ENCODE peak calls at places on chromosomes 3 and 15, in eight cellular contexts. One of them, this sample, is unnamed.

GRCh38 chr15:69557340-69558137 is 104.9 kb downstream of the RPLP1 start:
- DNase-seq in uterus: no peak
- DNase-seq in BE2C: no peak
- DNase-seq in A549: peak; percentile 91
- DNase-seq in GM12865: no peak
- DNase-seq in heart right ventricle: no peak
- DNase-seq in GM23338: no peak
- DNase-seq in nephron progenitor cell: no peak
- DNase-seq in this sample: no peak

GRCh38 chr15:92899910-92900711 is at the start of gene CHD2:
- DNase-seq in nephron progenitor cell: peak; percentile 72
- DNase-seq in A549: peak; percentile 87
- DNase-seq in GM23338: peak; percentile 95
- DNase-seq in heart right ventricle: peak; percentile 33
- DNase-seq in BE2C: peak; percentile 72
- DNase-seq in GM12865: peak; percentile 93
- DNase-seq in uterus: peak; percentile 60
- DNase-seq in this sample: peak; percentile 76

GRCh38 chr3:132079150-132079549 is 44.3 kb upstream of the CPNE4 start:
- DNase-seq in uterus: no peak
- DNase-seq in A549: no peak
- DNase-seq in nephron progenitor cell: no peak
- DNase-seq in GM12865: no peak
- DNase-seq in GM23338: no peak
- DNase-seq in BE2C: no peak
- DNase-seq in heart right ventricle: no peak
- DNase-seq in this sample: no peak

GRCh38 chr3:61378321-61378720 is 127.1 kb upstream of the FHIT start:
- DNase-seq in heart right ventricle: no peak
- DNase-seq in BE2C: no peak
- DNase-seq in nephron progenitor cell: no peak
- DNase-seq in uterus: no peak
- DNase-seq in GM23338: no peak
- DNase-seq in GM12865: no peak
- DNase-seq in A549: no peak
- DNase-seq in this sample: no peak

GRCh38 chr3:64595253-64595694 is 92.5 kb downstream of the ADAMTS9 start:
- DNase-seq in GM23338: no peak
- DNase-seq in nephron progenitor cell: no peak
- DNase-seq in heart right ventricle: peak; percentile 19
- DNase-seq in A549: no peak
- DNase-seq in BE2C: no peak
- DNase-seq in uterus: peak; percentile 65
- DNase-seq in GM12865: no peak
- DNase-seq in this sample: no peak

GRCh38 chr15:48929611-48930170 is 34.0 kb downstream of the SHC4 start:
- DNase-seq in BE2C: no peak
- DNase-seq in GM12865: no peak
- DNase-seq in uterus: no peak
- DNase-seq in GM23338: no peak
- DNase-seq in heart right ventricle: no peak
- DNase-seq in nephron progenitor cell: no peak
- DNase-seq in A549: no peak
- DNase-seq in this sample: no peak

GRCh38 chr3:24137354-24137753 is 192.3 kb downstream of the NR1D2 start:
- DNase-seq in nephron progenitor cell: no peak
- DNase-seq in uterus: no peak
- DNase-seq in BE2C: no peak
- DNase-seq in GM23338: no peak
- DNase-seq in heart right ventricle: no peak
- DNase-seq in GM12865: no peak
- DNase-seq in A549: no peak
- DNase-seq in this sample: no peak

GRCh38 chr3:98855811-98856400 is 45.6 kb downstream of the DCBLD2 start:
- DNase-seq in uterus: no peak
- DNase-seq in GM23338: no peak
- DNase-seq in heart right ventricle: no peak
- DNase-seq in nephron progenitor cell: no peak
- DNase-seq in BE2C: no peak
- DNase-seq in GM12865: no peak
- DNase-seq in A549: no peak
- DNase-seq in this sample: no peak

GRCh38 chr3:5078151-5078550 is 43.9 kb upstream of the ARL8B start:
- DNase-seq in heart right ventricle: no peak
- DNase-seq in GM23338: no peak
- DNase-seq in A549: peak; percentile 29
- DNase-seq in GM12865: no peak
- DNase-seq in nephron progenitor cell: no peak
- DNase-seq in BE2C: no peak
- DNase-seq in uterus: no peak
- DNase-seq in this sample: no peak

GRCh38 chr3:71416868-71417267 is 166.7 kb downstream of the FOXP1 start:
- DNase-seq in heart right ventricle: no peak
- DNase-seq in nephron progenitor cell: no peak
- DNase-seq in GM23338: peak; percentile 79
- DNase-seq in A549: no peak
- DNase-seq in GM12865: peak; percentile 9
- DNase-seq in BE2C: peak; percentile 28
- DNase-seq in uterus: no peak
- DNase-seq in this sample: no peak

GRCh38 chr3:127588675-127589577 is 1.6 kb downstream of the TPRA1 start:
- DNase-seq in A549: no peak
- DNase-seq in nephron progenitor cell: peak; percentile 29
- DNase-seq in BE2C: no peak
- DNase-seq in uterus: no peak
- DNase-seq in GM23338: no peak
- DNase-seq in heart right ventricle: no peak
- DNase-seq in GM12865: peak; percentile 57
- DNase-seq in this sample: no peak

GRCh38 chr3:196968233-196969000 is at the start of gene PIGZ:
- DNase-seq in nephron progenitor cell: peak; percentile 66
- DNase-seq in BE2C: peak; percentile 55
- DNase-seq in uterus: no peak
- DNase-seq in GM23338: peak; percentile 53
- DNase-seq in A549: no peak
- DNase-seq in GM12865: peak; percentile 71
- DNase-seq in heart right ventricle: peak; percentile 55
- DNase-seq in this sample: no peak

GRCh38 chr3:114622001-114622400 is 328.2 kb downstream of the TIGIT start:
- DNase-seq in GM12865: no peak
- DNase-seq in uterus: no peak
- DNase-seq in GM23338: no peak
- DNase-seq in BE2C: no peak
- DNase-seq in A549: no peak
- DNase-seq in nephron progenitor cell: no peak
- DNase-seq in heart right ventricle: no peak
- DNase-seq in this sample: no peak

GRCh38 chr15:78811825-78812183 is 540 bp upstream of the ADAMTS7 start:
- DNase-seq in nephron progenitor cell: no peak
- DNase-seq in BE2C: no peak
- DNase-seq in uterus: no peak
- DNase-seq in heart right ventricle: peak; percentile 45
- DNase-seq in A549: no peak
- DNase-seq in GM23338: no peak
- DNase-seq in GM12865: no peak
- DNase-seq in this sample: no peak

GRCh38 chr15:80780416-80781221 is 1.4 kb downstream of the CEMIP start:
- DNase-seq in GM23338: peak; percentile 89
- DNase-seq in A549: peak; percentile 57
- DNase-seq in nephron progenitor cell: peak; percentile 95
- DNase-seq in uterus: no peak
- DNase-seq in BE2C: peak; percentile 24
- DNase-seq in heart right ventricle: peak; percentile 63
- DNase-seq in GM12865: no peak
- DNase-seq in this sample: no peak

GRCh38 chr15:84886211-84886983 is 1.9 kb downstream of the SLC28A1 start:
- DNase-seq in A549: no peak
- DNase-seq in heart right ventricle: no peak
- DNase-seq in uterus: no peak
- DNase-seq in GM12865: no peak
- DNase-seq in nephron progenitor cell: no peak
- DNase-seq in BE2C: no peak
- DNase-seq in GM23338: no peak
- DNase-seq in this sample: no peak

GRCh38 chr15:48667701-48668100 is 22.2 kb upstream of the FBN1 start:
- DNase-seq in GM12865: no peak
- DNase-seq in GM23338: no peak
- DNase-seq in BE2C: no peak
- DNase-seq in nephron progenitor cell: no peak
- DNase-seq in A549: no peak
- DNase-seq in heart right ventricle: no peak
- DNase-seq in uterus: no peak
- DNase-seq in this sample: no peak

GRCh38 chr3:65549626-65549959 is 489.1 kb downstream of the MAGI1 start:
- DNase-seq in nephron progenitor cell: no peak
- DNase-seq in uterus: no peak
- DNase-seq in A549: no peak
- DNase-seq in GM23338: no peak
- DNase-seq in heart right ventricle: no peak
- DNase-seq in BE2C: no peak
- DNase-seq in GM12865: no peak
- DNase-seq in this sample: no peak

DNA sequence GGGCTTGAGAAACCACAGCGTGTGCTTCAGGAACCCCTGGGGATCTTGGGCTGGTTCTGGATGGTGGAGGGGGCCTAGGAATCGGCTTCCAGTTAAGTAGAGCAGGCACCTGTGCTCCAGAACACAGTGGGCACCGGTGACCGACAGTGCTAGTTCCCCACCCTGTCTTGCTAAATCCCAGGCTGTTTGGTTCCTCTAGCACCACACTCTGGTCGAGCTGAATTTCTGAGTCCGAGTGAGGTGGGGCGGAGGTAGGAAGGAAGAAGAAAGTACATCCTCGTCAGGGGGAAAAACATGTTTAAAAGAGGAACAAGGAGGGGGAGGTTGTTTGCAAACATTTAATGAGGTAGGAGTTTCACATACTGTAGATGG is 29.1 kb downstream of the SLC6A6 start:
- DNase-seq in A549: no peak
- DNase-seq in GM12865: peak; percentile 85
- DNase-seq in heart right ventricle: no peak
- DNase-seq in uterus: no peak
- DNase-seq in BE2C: no peak
- DNase-seq in GM23338: peak; percentile 52
- DNase-seq in nephron progenitor cell: no peak
- DNase-seq in this sample: peak; percentile 84
- TF ChIP-seq CTCF in A549: no peak
- TF ChIP-seq CTCF in GM12865: peak; percentile 18
- TF ChIP-seq CTCF in heart right ventricle: no peak
- TF ChIP-seq CTCF in uterus: no peak
- TF ChIP-seq CTCF in BE2C: no peak
- TF ChIP-seq CTCF in GM23338: peak; percentile 59
- TF ChIP-seq CTCF in nephron progenitor cell: no peak
- TF ChIP-seq CTCF in this sample: peak; percentile 30

GRCh38 chr3:157067114-157067513 is 92.8 kb downstream of the CCNL1 start:
- DNase-seq in heart right ventricle: no peak
- DNase-seq in GM23338: no peak
- DNase-seq in uterus: no peak
- DNase-seq in A549: no peak
- DNase-seq in BE2C: no peak
- DNase-seq in nephron progenitor cell: no peak
- DNase-seq in GM12865: peak; percentile 62
- DNase-seq in this sample: no peak
- TF ChIP-seq CTCF in heart right ventricle: no peak
- TF ChIP-seq CTCF in GM23338: no peak
- TF ChIP-seq CTCF in uterus: no peak
- TF ChIP-seq CTCF in A549: no peak
- TF ChIP-seq CTCF in BE2C: no peak
- TF ChIP-seq CTCF in nephron progenitor cell: no peak
- TF ChIP-seq CTCF in GM12865: no peak
- TF ChIP-seq CTCF in this sample: no peak

DNA sequence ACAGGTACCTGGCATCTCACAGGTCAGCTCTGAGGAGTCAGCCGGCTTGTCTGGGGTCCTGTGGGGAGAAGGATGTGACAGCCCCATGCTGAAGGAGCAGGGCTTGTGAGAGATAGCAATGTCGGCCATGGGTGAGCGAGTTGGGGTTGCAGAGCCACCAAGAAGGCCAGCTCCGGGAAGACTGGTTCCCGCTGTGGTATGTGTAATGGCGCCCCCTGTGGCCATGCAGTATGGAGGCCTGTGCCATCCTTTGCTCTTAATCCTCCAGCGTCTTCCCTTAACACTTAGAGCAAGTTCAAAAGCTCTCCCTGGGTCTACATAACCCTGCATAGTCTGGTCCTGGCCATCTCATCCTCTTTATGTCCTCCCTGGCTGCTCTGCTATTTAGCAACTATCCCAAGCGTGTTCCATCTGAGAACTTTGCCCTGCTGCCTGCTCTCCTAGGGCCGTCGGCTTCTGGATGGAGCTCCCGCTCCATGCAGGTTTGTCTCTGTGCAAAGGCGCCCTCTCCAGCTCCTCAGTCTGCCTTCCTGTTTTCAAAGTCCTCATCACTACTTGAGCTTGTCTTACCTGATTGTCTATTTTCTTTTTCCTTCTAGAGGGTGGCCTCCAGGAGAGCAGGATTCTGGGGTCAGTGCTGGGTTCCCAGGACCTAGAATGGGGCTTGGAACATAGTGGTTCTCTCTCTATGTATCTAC is 40.8 kb upstream of the IQCF6 start:
- DNase-seq in GM23338: peak; percentile 90
- DNase-seq in GM12865: peak; percentile 35
- DNase-seq in BE2C: peak; percentile 29
- DNase-seq in A549: peak; percentile 6
- DNase-seq in uterus: no peak
- DNase-seq in heart right ventricle: no peak
- DNase-seq in nephron progenitor cell: peak; percentile 57
- DNase-seq in this sample: no peak
- TF ChIP-seq CTCF in GM23338: peak; percentile 94
- TF ChIP-seq CTCF in GM12865: peak; percentile 51
- TF ChIP-seq CTCF in BE2C: peak; percentile 51
- TF ChIP-seq CTCF in A549: no peak
- TF ChIP-seq CTCF in uterus: no peak
- TF ChIP-seq CTCF in heart right ventricle: no peak
- TF ChIP-seq CTCF in nephron progenitor cell: peak; percentile 46
- TF ChIP-seq CTCF in this sample: peak; percentile 37

DNA sequence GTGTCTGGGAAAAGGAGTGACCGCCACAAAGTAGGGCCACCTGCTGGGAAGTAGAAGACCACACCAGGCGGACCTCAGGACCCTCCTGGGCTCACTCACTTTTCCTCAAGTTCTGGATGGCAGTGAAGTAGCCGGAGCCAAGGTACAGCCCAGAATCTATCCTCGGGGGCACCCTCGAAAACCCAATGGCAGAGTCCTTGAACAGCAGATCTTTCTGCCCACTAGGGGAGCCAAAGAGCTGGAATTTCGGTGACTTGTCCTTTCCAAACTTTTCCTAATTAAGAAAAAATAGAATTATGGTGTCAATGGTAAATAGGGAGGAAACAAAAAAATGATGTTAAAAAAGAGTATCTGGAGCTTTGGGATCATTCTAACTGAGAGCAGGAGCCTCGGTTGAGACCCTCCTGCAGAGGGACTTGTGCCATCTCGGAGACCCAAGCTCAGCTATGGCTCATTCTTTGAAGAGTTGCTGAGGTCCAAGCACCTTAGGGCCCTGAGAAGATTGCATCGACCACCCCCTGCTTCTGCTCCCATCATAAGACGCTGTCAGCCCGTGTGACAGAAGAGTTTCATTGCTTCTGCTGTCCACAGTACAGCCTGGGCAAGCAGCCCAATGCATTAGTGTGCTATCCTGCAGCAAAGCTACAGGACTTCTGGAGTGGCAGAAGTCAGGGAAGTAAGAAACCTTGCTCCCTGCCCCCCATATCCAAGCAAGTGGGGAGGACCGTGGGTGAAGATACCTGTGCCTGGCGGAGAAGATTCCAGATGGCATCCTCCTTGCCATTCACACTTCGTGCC is 14.8 kb downstream of the LTF start:
- DNase-seq in nephron progenitor cell: peak; percentile 25
- DNase-seq in GM12865: peak; percentile 10
- DNase-seq in GM23338: peak; percentile 74
- DNase-seq in uterus: no peak
- DNase-seq in A549: peak; percentile 32
- DNase-seq in heart right ventricle: no peak
- DNase-seq in BE2C: peak; percentile 24
- DNase-seq in this sample: no peak
- TF ChIP-seq CTCF in nephron progenitor cell: peak; percentile 58
- TF ChIP-seq CTCF in GM12865: peak; percentile 63
- TF ChIP-seq CTCF in GM23338: peak; percentile 65
- TF ChIP-seq CTCF in uterus: no peak
- TF ChIP-seq CTCF in A549: peak; percentile 30
- TF ChIP-seq CTCF in heart right ventricle: peak; percentile 56
- TF ChIP-seq CTCF in BE2C: peak; percentile 58
- TF ChIP-seq CTCF in this sample: peak; percentile 86

This sample was measured in CD14-positive monocyte.